ENCODE peak calls at places on chromosomes 2 and 18, in five cellular contexts. D is WERI-Rb-1, R is psoas muscle, F is lower lobe of right lung, A is mammary epithelial cell. Z is an unnamed sample.

GRCh38 chr2:149908731-149909690 is 321.4 kb upstream of the MMADHC start:
- DNase-seq in D (no peak), R (no peak), F (no peak), A (no peak), Z (no peak)

GRCh38 chr2:80968450-80968849 is 663.9 kb upstream of the LRRTM1 start:
- DNase-seq in D (no peak), R (no peak), F (no peak), A (no peak), Z (no peak)

GRCh38 chr2:33321236-33321731 is 155.2 kb upstream of the RASGRP3 start:
- DNase-seq in D (no peak), R (no peak), F (no peak), A (peak; percentile 34), Z (no peak)

GRCh38 chr2:202842690-202843089 is 28.9 kb downstream of the ICA1L start:
- DNase-seq in D (no peak), R (no peak), F (no peak), A (no peak), Z (no peak)

GRCh38 chr2:53210538-53210937 is 557.1 kb upstream of the CHAC2 start:
- DNase-seq in D (no peak), R (no peak), F (no peak), A (no peak), Z (no peak)

GRCh38 chr2:237298323-237299118 is 115.4 kb downstream of the COL6A3 start:
- DNase-seq in D (no peak), R (no peak), F (peak; percentile 62), A (peak; percentile 98), Z (no peak)

GRCh38 chr2:98280376-98281102 is 65.7 kb upstream of the CNGA3 start:
- DNase-seq in D (no peak), R (no peak), F (no peak), A (no peak), Z (no peak)

GRCh38 chr2:75460630-75461029 is 100.1 kb downstream of the EVA1A start:
- DNase-seq in D (no peak), R (no peak), F (no peak), A (no peak), Z (no peak)

GRCh38 chr18:9913151-9913525 is 678 bp upstream of the VAPA start:
- DNase-seq in D (no peak), R (no peak), F (no peak), A (no peak), Z (no peak)

GRCh38 chr18:44130365-44130942 is 550.2 kb upstream of the SETBP1 start:
- DNase-seq in D (peak; percentile 17), R (no peak), F (no peak), A (peak; percentile 26), Z (no peak)

GRCh38 chr2:45575881-45576280 is 35.2 kb downstream of the SRBD1 start:
- DNase-seq in D (no peak), R (no peak), F (peak; percentile 18), A (no peak), Z (no peak)

GRCh38 chr2:230494980-230495379 is 79.0 kb downstream of the SP100 start:
- DNase-seq in D (no peak), R (no peak), F (no peak), A (no peak), Z (no peak)

GRCh38 chr2:68726100-68726499 is 8.5 kb upstream of the ARHGAP25 start:
- DNase-seq in D (no peak), R (no peak), F (no peak), A (no peak), Z (no peak)

GRCh38 chr2:191786694-191787093 is 60.2 kb downstream of the CAVIN2 start:
- DNase-seq in D (no peak), R (no peak), F (no peak), A (no peak), Z (no peak)

GRCh38 chr2:149738771-149739170 is 151.2 kb upstream of the MMADHC start:
- DNase-seq in D (no peak), R (no peak), F (no peak), A (no peak), Z (no peak)

GRCh38 chr2:114113527-114113926 is 223.6 kb downstream of the ACTR3 start:
- DNase-seq in D (no peak), R (no peak), F (no peak), A (no peak), Z (no peak)

GRCh38 chr2:223053431-223054192 is 1.6 kb downstream of the KCNE4 start:
- DNase-seq in D (no peak), R (no peak), F (no peak), A (no peak), Z (no peak)

GRCh38 chr18:468841-469796 is 31.4 kb downstream of the COLEC12 start:
- DNase-seq in D (peak; percentile 32), R (no peak), F (no peak), A (no peak), Z (no peak)

DNA sequence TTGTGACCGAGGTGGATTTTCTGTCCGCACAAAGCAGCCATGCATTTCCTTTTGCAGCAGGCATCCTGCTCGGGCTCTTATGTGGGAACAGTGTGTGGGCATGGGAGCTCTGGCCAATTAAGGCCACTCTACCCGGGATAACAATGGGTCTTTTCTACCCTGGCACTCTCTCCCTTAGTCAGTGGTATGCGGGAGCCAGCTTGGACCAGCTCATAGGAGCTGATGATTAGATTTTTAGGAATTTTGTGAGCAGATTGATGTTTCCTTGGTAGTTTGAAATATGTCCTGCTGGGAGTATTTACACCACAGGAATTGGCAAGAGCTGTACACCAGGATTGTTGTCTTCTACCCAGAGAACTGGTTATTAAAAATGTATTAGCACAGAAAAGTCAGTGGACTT is 89.3 kb downstream of the SPP2 start:
- DNase-seq in D (no peak), R (no peak), F (no peak), A (peak; percentile 92), Z (no peak)
- H3K36me3 ChIP-seq in D (no peaks in the 10 kb centered on the region), R (no peaks in the 10 kb centered on the region), F (no peaks in the 10 kb centered on the region), A (no peaks in the 10 kb centered on the region), Z (no peaks in the 10 kb centered on the region)

DNA sequence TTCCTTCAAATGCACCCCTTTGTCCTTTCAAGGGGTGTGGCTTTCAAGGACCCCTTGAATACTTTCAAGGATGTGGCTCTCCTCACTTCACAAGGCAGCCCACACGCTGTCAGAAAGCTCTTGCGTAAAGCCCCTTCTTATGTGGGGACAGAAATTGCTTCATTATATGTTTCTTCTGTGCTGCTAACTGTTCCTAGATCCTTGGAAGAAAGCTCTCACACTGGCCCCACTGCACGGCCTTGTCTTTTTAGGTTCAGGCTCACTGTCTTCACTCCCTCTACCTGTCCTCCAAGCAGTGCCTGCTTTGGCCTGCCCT is 94.9 kb downstream of the RTN4 start:
- DNase-seq in D (no peak), R (no peak), F (no peak), A (no peak), Z (no peak)
- H3K27me3 ChIP-seq in D (no peaks in the 10 kb centered on the region), R (no peaks in the 10 kb centered on the region), F (no peaks in the 10 kb centered on the region), A (no peaks in the 10 kb centered on the region), Z (no peaks in the 10 kb centered on the region)

GRCh38 chr2:143123911-143124310 is 5.3 kb upstream of the ARHGAP15 start:
- DNase-seq in D (no peak), R (no peak), F (no peak), A (no peak), Z (no peak)
- H3K27ac ChIP-seq in D (no peak overlapping the region), R (no peak overlapping the region), F (no peak overlapping the region), A (no peak overlapping the region), Z (no peak overlapping the region)

DNA sequence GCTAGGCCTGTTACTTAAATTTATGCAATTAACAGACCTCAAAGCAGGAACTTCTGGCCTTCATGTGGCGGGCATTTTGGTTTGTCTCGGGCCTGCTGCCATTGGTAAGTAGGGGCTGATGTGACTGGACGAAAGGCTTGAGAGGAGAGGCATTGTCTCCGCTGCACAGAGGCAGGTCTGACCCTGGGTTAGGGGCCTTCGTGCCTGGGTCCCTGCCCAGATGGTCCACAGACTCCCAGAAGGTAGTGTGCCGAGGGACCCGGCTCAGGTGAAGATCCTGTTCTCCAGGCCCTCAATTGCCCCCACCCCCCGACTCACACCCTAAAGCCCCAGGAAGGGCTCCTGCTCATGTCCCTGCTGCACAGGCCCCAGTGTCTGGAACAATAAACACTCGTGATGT is 764.9 kb downstream of the TMEM182 start:
- DNase-seq in D (no peak), R (no peak), F (no peak), A (no peak), Z (no peak)
- H3K36me3 ChIP-seq in D (no peaks in the 10 kb centered on the region), R (no peaks in the 10 kb centered on the region), F (no peaks in the 10 kb centered on the region), A (no peaks in the 10 kb centered on the region), Z (no peaks in the 10 kb centered on the region)

GRCh38 chr18:78979682-78980278 is at the start of gene SALL3:
- DNase-seq in D (peak; percentile 80), R (no peak), F (no peak), A (no peak), Z (no peak)
- H3K27me3 ChIP-seq in D (no peaks in the 10 kb centered on the region), R (peaks cover 39% of the 10 kb centered on the region), F (peaks cover 91% of the 10 kb centered on the region), A (peaks cover 54% of the 10 kb centered on the region), Z (peaks cover 8% of the 10 kb centered on the region)

DNA sequence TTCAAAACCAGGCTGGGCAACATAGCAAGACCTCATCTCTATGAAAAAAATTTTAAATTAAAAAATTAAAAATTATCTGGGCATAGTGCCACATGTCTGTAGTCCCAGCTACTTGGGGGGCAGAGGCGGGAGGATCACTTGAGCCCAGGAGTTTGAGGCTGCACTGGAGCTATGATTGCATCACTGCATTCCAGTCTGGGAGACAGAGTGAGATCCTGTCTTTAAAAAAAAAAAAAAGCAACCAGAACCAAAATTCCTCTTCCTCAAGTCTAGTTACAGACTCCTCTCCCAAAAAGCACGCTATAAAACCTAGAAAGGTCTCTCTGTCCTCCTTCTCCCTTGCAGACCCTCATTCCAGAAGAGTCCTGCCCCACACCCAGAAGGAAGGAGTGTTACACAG is 23.9 kb downstream of the TNFAIP6 start:
- DNase-seq in D (no peak), R (no peak), F (no peak), A (no peak), Z (no peak)
- H3K27ac ChIP-seq in D (no peak overlapping the region), R (no peak overlapping the region), F (no peak overlapping the region), A (no peak overlapping the region), Z (no peak overlapping the region)

DNA sequence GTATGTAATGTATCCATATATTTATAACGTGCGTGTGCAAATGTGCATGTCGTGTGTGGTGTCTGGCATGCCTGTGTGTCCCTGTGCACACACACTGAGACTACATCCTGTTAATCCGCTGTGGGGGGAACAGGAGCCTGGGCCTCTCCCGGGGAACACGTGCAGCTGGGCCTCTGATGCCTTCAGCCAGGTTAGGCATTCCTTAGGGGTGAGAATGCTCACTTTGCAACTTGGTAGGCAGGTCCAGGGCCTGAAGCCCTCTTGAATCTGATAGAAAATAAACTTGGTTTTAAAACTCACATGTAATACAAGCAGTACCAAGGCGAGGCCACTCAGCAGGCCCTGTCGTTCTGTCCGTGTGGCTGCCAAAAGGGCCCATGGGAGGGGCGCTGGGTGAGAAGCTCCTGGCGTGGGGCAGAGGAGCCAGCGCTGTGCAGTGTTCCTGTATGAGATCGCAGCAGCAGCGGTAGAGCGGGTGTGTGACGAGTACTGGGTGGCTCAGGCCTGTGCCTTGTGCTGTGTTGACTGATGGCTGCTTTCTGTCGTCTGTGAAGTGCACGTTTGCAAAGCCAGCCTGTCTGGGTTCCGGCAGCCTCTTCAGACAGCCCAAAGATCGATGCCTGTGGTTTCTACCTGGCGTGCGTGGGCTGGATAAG is 16.2 kb downstream of the SALL3 start:
- DNase-seq in D (no peak), R (no peak), F (no peak), A (peak; percentile 17), Z (no peak)
- H3K36me3 ChIP-seq in D (peaks cover 78% of the 10 kb centered on the region), R (no peaks in the 10 kb centered on the region), F (no peaks in the 10 kb centered on the region), A (no peaks in the 10 kb centered on the region), Z (no peaks in the 10 kb centered on the region)

GRCh38 chr2:12131975-12132374 is 385.5 kb downstream of the LPIN1 start:
- DNase-seq in D (no peak), R (no peak), F (no peak), A (no peak), Z (no peak)

GRCh38 chr2:12120281-12121150 is 374.1 kb downstream of the LPIN1 start:
- DNase-seq in D (no peak), R (no peak), F (no peak), A (no peak), Z (no peak)

GRCh38 chr2:12127639-12128038 is 381.2 kb downstream of the LPIN1 start:
- DNase-seq in D (no peak), R (no peak), F (no peak), A (no peak), Z (no peak)

GRCh38 chr2:12126325-12126724 is 379.9 kb downstream of the LPIN1 start:
- DNase-seq in D (no peak), R (no peak), F (no peak), A (no peak), Z (no peak)
- H3K27me3 ChIP-seq in D (no peaks in the 10 kb centered on the region), R (no peaks in the 10 kb centered on the region), F (no peaks in the 10 kb centered on the region), A (peaks cover 2% of the 10 kb centered on the region), Z (no peaks in the 10 kb centered on the region)